ENCODE peak calls at places on chromosomes 7 and 10, in six cellular contexts. O is coronary artery; E is Panc1; D is T-helper 1 cell; S is BE2C; Q is activated CD8-positive, alpha-beta T cell treated with anti-CD3 and anti-CD28 coated beads, Interleukin-2, amount 10 ng/mL, durations not matched to agents 7 days and 5 days. R is an unnamed sample.

GRCh38 chr10:23344251-23344841 is at the start of gene C10orf67:
- DNase-seq in O (no peak), E (no peak), D (peak; percentile 20), S (no peak), Q (no peak), R (no peak)

GRCh38 chr7:35754741-35755140 is 46.1 kb upstream of the SEPTIN7 start:
- DNase-seq in O (no peak), E (no peak), D (no peak), S (peak; percentile 17), Q (no peak), R (peak; percentile 39)

GRCh38 chr10:46549171-46550075 is 7.0 kb downstream of the GPRIN2 start:
- DNase-seq in O (peak; percentile 76), E (no peak), D (no peak), S (peak; percentile 23), Q (peak; percentile 17), R (no peak)

GRCh38 chr10:131982185-131982756 is 548 bp upstream of the BNIP3 start:
- DNase-seq in O (no peak), E (no peak), D (no peak), S (no peak), Q (no peak), R (no peak)

GRCh38 chr10:7529638-7530037 is 118.8 kb upstream of the SFMBT2 start:
- DNase-seq in O (no peak), E (no peak), D (no peak), S (peak; percentile 39), Q (no peak), R (peak; percentile 12)

GRCh38 chr10:102467971-102468438 is 16.7 kb upstream of the C10orf95 start:
- DNase-seq in O (no peak), E (no peak), D (no peak), S (no peak), Q (no peak), R (peak; percentile 73)

GRCh38 chr10:74206727-74207126 is 55.7 kb downstream of the ADK start:
- DNase-seq in O (no peak), E (no peak), D (no peak), S (no peak), Q (no peak), R (no peak)

GRCh38 chr10:945778-946177 is 14.3 kb upstream of the LARP4B start:
- DNase-seq in O (no peak), E (no peak), D (no peak), S (no peak), Q (no peak), R (no peak)

GRCh38 chr10:51244308-51244707 is 170.0 kb downstream of the PRKG1 start:
- DNase-seq in O (no peak), E (no peak), D (no peak), S (no peak), Q (no peak), R (no peak)

GRCh38 chr10:51137741-51138529 is 63.6 kb downstream of the PRKG1 start:
- DNase-seq in O (no peak), E (no peak), D (no peak), S (no peak), Q (no peak), R (no peak)

GRCh38 chr10:132065491-132066105 is at the start of gene JAKMIP3:
- DNase-seq in O (peak; percentile 72), E (peak; percentile 4), D (no peak), S (no peak), Q (no peak), R (no peak)

GRCh38 chr7:116150588-116150987 is 59.8 kb upstream of the TES start:
- DNase-seq in O (no peak), E (no peak), D (no peak), S (no peak), Q (no peak), R (no peak)

GRCh38 chr10:98374176-98374969 is 40.6 kb downstream of the PYROXD2 start:
- DNase-seq in O (no peak), E (no peak), D (no peak), S (no peak), Q (no peak), R (no peak)

GRCh38 chr7:29457141-29457561 is 106.5 kb upstream of the PRR15 start:
- DNase-seq in O (no peak), E (no peak), D (no peak), S (no peak), Q (no peak), R (no peak)

GRCh38 chr10:9260690-9261089 is 1206.2 kb downstream of the GATA3 start:
- DNase-seq in O (no peak), E (no peak), D (no peak), S (no peak), Q (no peak), R (no peak)

GRCh38 chr7:18354686-18355085 is 140.9 kb upstream of the HDAC9 start:
- DNase-seq in O (no peak), E (no peak), D (no peak), S (no peak), Q (no peak), R (no peak)

GRCh38 chr7:95411036-95411435 is 14.9 kb upstream of the PON3 start:
- DNase-seq in O (no peak), E (no peak), D (no peak), S (no peak), Q (no peak), R (no peak)

GRCh38 chr7:17501461-17502208 is 203.2 kb downstream of the AHR start:
- DNase-seq in O (no peak), E (no peak), D (no peak), S (no peak), Q (no peak), R (no peak)

GRCh38 chr7:3106353-3106752 is 62.7 kb upstream of the CARD11 start:
- DNase-seq in O (no peak), E (no peak), D (no peak), S (no peak), Q (peak; percentile 77), R (no peak)

GRCh38 chr10:110827872-110828271 is 43.9 kb upstream of the PDCD4 start:
- DNase-seq in O (no peak), E (no peak), D (no peak), S (no peak), Q (no peak), R (no peak)

GRCh38 chr7:131623154-131623553 is 66.7 kb upstream of the PODXL start:
- DNase-seq in O (no peak), E (no peak), D (no peak), S (no peak), Q (no peak), R (no peak)

GRCh38 chr7:34281260-34281659 is 375.9 kb downstream of the BMPER start:
- DNase-seq in O (no peak), E (no peak), D (no peak), S (no peak), Q (no peak), R (peak; percentile 28)

GRCh38 chr10:132547421-132547861 is 9.9 kb downstream of the INPP5A start:
- DNase-seq in O (no peak), E (no peak), D (no peak), S (no peak), Q (no peak), R (peak; percentile 69)

GRCh38 chr7:22442887-22443369 is 57.1 kb downstream of the STEAP1B start:
- DNase-seq in O (no peak), E (no peak), D (no peak), S (no peak), Q (no peak), R (no peak)

GRCh38 chr7:107370816-107371215 is 99.0 kb upstream of the GPR22 start:
- DNase-seq in O (no peak), E (no peak), D (no peak), S (no peak), Q (no peak), R (no peak)

R was measured in NB4.